ENCODE peak calls at places on chromosomes 1 and 21, in seven cellular contexts. One of them, this sample, is unnamed.

GRCh38 chr1:168453056-168453455 is 90.7 kb downstream of the XCL2 start:
- DNase-seq in HCT116: no peak
- DNase-seq in H1: no peak
- DNase-seq in SK-N-SH: no peak
- DNase-seq in HepG2: no peak
- DNase-seq in K562: no peak
- DNase-seq in GM12878: no peak
- DNase-seq in this sample: no peak

GRCh38 chr1:246317723-246318359 is 189.2 kb downstream of the SMYD3 start:
- DNase-seq in HCT116: no peak
- DNase-seq in H1: no peak
- DNase-seq in SK-N-SH: no peak
- DNase-seq in HepG2: no peak
- DNase-seq in K562: no peak
- DNase-seq in GM12878: no peak
- DNase-seq in this sample: no peak

GRCh38 chr21:43627527-43627926 is 31.8 kb downstream of the HSF2BP start:
- DNase-seq in HCT116: no peak
- DNase-seq in H1: no peak
- DNase-seq in SK-N-SH: no peak
- DNase-seq in HepG2: no peak
- DNase-seq in K562: no peak
- DNase-seq in GM12878: no peak
- DNase-seq in this sample: no peak

GRCh38 chr1:192575499-192576189 is at the start of gene RGS1:
- DNase-seq in HCT116: no peak
- DNase-seq in H1: no peak
- DNase-seq in SK-N-SH: no peak
- DNase-seq in HepG2: no peak
- DNase-seq in K562: no peak
- DNase-seq in GM12878: peak; percentile 97
- DNase-seq in this sample: no peak

GRCh38 chr1:155984341-155984740 is 6.0 kb upstream of the ARHGEF2 start:
- DNase-seq in HCT116: no peak
- DNase-seq in H1: no peak
- DNase-seq in SK-N-SH: no peak
- DNase-seq in HepG2: no peak
- DNase-seq in K562: no peak
- DNase-seq in GM12878: no peak
- DNase-seq in this sample: peak; percentile 46

GRCh38 chr1:20732071-20732587 is 374 bp downstream of the SH2D5 start:
- DNase-seq in HCT116: no peak
- DNase-seq in H1: peak; percentile 56
- DNase-seq in SK-N-SH: peak; percentile 96
- DNase-seq in HepG2: peak; percentile 25
- DNase-seq in K562: no peak
- DNase-seq in GM12878: no peak
- DNase-seq in this sample: no peak

GRCh38 chr1:178267646-178268094 is 173.8 kb downstream of the RASAL2 start:
- DNase-seq in HCT116: peak; percentile 7
- DNase-seq in H1: peak; percentile 51
- DNase-seq in SK-N-SH: no peak
- DNase-seq in HepG2: no peak
- DNase-seq in K562: no peak
- DNase-seq in GM12878: no peak
- DNase-seq in this sample: no peak

GRCh38 chr1:27339213-27339612 is 2.6 kb upstream of the SYTL1 start:
- DNase-seq in HCT116: no peak
- DNase-seq in H1: no peak
- DNase-seq in SK-N-SH: no peak
- DNase-seq in HepG2: no peak
- DNase-seq in K562: no peak
- DNase-seq in GM12878: no peak
- DNase-seq in this sample: no peak

GRCh38 chr1:49728377-49728776 is 295.4 kb downstream of the AGBL4 start:
- DNase-seq in HCT116: no peak
- DNase-seq in H1: no peak
- DNase-seq in SK-N-SH: no peak
- DNase-seq in HepG2: no peak
- DNase-seq in K562: no peak
- DNase-seq in GM12878: no peak
- DNase-seq in this sample: no peak

GRCh38 chr1:186375929-186376330 is 292 bp downstream of the ODR4 start:
- DNase-seq in HCT116: no peak
- DNase-seq in H1: no peak
- DNase-seq in SK-N-SH: no peak
- DNase-seq in HepG2: no peak
- DNase-seq in K562: no peak
- DNase-seq in GM12878: no peak
- DNase-seq in this sample: no peak

GRCh38 chr1:150619576-150620509 is 9.6 kb downstream of the ENSA start:
- DNase-seq in HCT116: no peak
- DNase-seq in H1: no peak
- DNase-seq in SK-N-SH: peak; percentile 46
- DNase-seq in HepG2: no peak
- DNase-seq in K562: no peak
- DNase-seq in GM12878: no peak
- DNase-seq in this sample: peak; percentile 40

GRCh38 chr1:212473729-212474128 is 41.0 kb downstream of the NENF start:
- DNase-seq in HCT116: no peak
- DNase-seq in H1: no peak
- DNase-seq in SK-N-SH: no peak
- DNase-seq in HepG2: no peak
- DNase-seq in K562: no peak
- DNase-seq in GM12878: no peak
- DNase-seq in this sample: no peak

GRCh38 chr21:45502006-45502345 is 40.3 kb downstream of the SLC19A1 start:
- DNase-seq in HCT116: no peak
- DNase-seq in H1: no peak
- DNase-seq in SK-N-SH: no peak
- DNase-seq in HepG2: no peak
- DNase-seq in K562: no peak
- DNase-seq in GM12878: no peak
- DNase-seq in this sample: no peak

GRCh38 chr1:58549231-58549958 is 2.9 kb upstream of the OMA1 start:
- DNase-seq in HCT116: no peak
- DNase-seq in H1: no peak
- DNase-seq in SK-N-SH: no peak
- DNase-seq in HepG2: no peak
- DNase-seq in K562: peak; percentile 15
- DNase-seq in GM12878: no peak
- DNase-seq in this sample: no peak

GRCh38 chr1:207620573-207620893 is 24.4 kb upstream of the CR1L start:
- DNase-seq in HCT116: no peak
- DNase-seq in H1: no peak
- DNase-seq in SK-N-SH: no peak
- DNase-seq in HepG2: no peak
- DNase-seq in K562: no peak
- DNase-seq in GM12878: no peak
- DNase-seq in this sample: no peak

GRCh38 chr1:55063562-55063942 is 24.2 kb downstream of the PCSK9 start:
- DNase-seq in HCT116: no peak
- DNase-seq in H1: no peak
- DNase-seq in SK-N-SH: no peak
- DNase-seq in HepG2: no peak
- DNase-seq in K562: no peak
- DNase-seq in GM12878: no peak
- DNase-seq in this sample: no peak

GRCh38 chr1:55064071-55064581 is 24.8 kb downstream of the PCSK9 start:
- DNase-seq in HCT116: no peak
- DNase-seq in H1: no peak
- DNase-seq in SK-N-SH: peak; percentile 61
- DNase-seq in HepG2: no peak
- DNase-seq in K562: no peak
- DNase-seq in GM12878: no peak
- DNase-seq in this sample: no peak

GRCh38 chr1:55062801-55063561 is 23.6 kb downstream of the PCSK9 start:
- DNase-seq in HCT116: no peak
- DNase-seq in H1: no peak
- DNase-seq in SK-N-SH: peak; percentile 18
- DNase-seq in HepG2: no peak
- DNase-seq in K562: no peak
- DNase-seq in GM12878: no peak
- DNase-seq in this sample: no peak

GRCh38 chr1:55065649-55066048 is 26.3 kb downstream of the PCSK9 start:
- DNase-seq in HCT116: no peak
- DNase-seq in H1: no peak
- DNase-seq in SK-N-SH: no peak
- DNase-seq in HepG2: no peak
- DNase-seq in K562: no peak
- DNase-seq in GM12878: no peak
- DNase-seq in this sample: no peak

GRCh38 chr1:55064861-55065263 is 25.5 kb downstream of the PCSK9 start:
- DNase-seq in HCT116: no peak
- DNase-seq in H1: no peak
- DNase-seq in SK-N-SH: no peak
- DNase-seq in HepG2: no peak
- DNase-seq in K562: no peak
- DNase-seq in GM12878: no peak
- DNase-seq in this sample: peak; percentile 61
- TF ChIP-seq JUND in HCT116: no peak
- TF ChIP-seq JUND in H1: no peak
- TF ChIP-seq JUND in SK-N-SH: no peak
- TF ChIP-seq JUND in HepG2: no peak
- TF ChIP-seq JUND in K562: no peak
- TF ChIP-seq JUND in GM12878: no peak
- TF ChIP-seq JUND in this sample: no peak

DNA sequence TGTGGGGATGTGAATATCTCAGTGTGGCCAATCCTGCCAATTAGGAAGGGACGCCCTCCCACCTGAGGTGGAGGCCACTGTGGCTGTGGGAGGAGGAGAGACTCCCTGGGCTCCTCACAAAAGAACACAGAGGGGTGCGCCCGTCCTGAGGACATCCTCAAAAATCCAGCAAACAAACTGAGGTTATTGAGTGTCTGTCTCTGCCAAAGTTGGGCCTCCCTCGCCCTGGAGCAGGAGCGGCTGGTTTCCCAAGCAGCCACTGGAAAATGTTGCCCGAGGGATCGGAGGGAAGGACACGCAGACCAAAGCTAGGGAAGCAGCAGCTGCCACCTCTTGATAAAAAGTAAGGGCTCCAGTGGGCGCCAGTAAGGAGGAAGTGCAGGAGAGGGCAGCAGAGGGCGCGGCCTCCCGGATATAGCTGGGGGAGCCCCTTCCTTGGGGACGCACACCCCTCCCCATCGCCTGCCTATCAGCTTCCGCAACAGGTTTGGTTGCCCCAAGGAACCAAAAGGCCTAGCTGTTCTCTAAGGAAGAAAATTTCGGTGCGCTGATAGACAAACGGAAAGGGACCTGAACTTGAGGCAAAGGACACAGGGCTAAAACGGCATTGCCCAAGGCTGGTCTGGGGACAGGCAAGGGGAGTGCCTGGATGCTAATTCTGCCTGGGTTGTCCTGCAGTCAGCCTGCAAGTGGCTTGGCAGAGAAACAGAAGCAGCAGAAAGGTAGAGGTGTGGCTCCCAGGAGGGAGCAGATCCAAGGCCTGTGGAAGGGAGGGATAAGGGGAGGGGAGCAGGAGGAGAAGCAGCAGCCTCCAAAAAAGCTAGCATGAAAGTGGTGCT is 1.7 kb upstream of the GRIK3 start:
- DNase-seq in HCT116: no peak
- DNase-seq in H1: no peak
- DNase-seq in SK-N-SH: peak; percentile 45
- DNase-seq in HepG2: no peak
- DNase-seq in K562: peak; percentile 52
- DNase-seq in GM12878: no peak
- DNase-seq in this sample: no peak
- TF ChIP-seq JUND in HCT116: no peak
- TF ChIP-seq JUND in H1: no peak
- TF ChIP-seq JUND in SK-N-SH: no peak
- TF ChIP-seq JUND in HepG2: no peak
- TF ChIP-seq JUND in K562: no peak
- TF ChIP-seq JUND in GM12878: no peak
- TF ChIP-seq JUND in this sample: no peak

DNA sequence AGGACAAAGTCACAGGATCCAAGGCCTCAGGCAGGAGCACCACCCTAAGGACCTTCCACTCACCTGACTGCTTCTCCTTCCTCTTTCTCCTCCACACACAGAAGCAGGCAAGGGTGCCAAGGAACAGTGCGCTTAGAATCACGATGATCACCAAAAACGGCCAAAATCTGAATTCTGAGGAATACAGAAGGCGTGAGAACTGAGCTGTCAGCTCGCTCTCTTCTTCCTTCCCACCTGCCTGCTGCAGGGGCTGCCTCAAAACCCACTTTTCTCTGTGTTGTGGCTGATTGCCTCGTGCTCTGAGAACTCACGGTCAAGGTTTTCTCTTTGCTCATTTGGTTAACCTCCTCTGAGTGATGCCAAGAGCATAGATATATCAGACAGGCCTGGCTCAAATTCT is 23.8 kb downstream of the CD244 start:
- DNase-seq in HCT116: no peak
- DNase-seq in H1: no peak
- DNase-seq in SK-N-SH: no peak
- DNase-seq in HepG2: no peak
- DNase-seq in K562: no peak
- DNase-seq in GM12878: no peak
- DNase-seq in this sample: no peak
- TF ChIP-seq JUND in HCT116: no peak
- TF ChIP-seq JUND in H1: no peak
- TF ChIP-seq JUND in SK-N-SH: no peak
- TF ChIP-seq JUND in HepG2: no peak
- TF ChIP-seq JUND in K562: no peak
- TF ChIP-seq JUND in GM12878: no peak
- TF ChIP-seq JUND in this sample: no peak

GRCh38 chr1:154857441-154858215 is 12.5 kb downstream of the KCNN3 start:
- DNase-seq in HCT116: no peak
- DNase-seq in H1: no peak
- DNase-seq in SK-N-SH: no peak
- DNase-seq in HepG2: no peak
- DNase-seq in K562: no peak
- DNase-seq in GM12878: no peak
- DNase-seq in this sample: no peak

GRCh38 chr1:154855186-154855585 is 14.9 kb downstream of the KCNN3 start:
- DNase-seq in HCT116: no peak
- DNase-seq in H1: no peak
- DNase-seq in SK-N-SH: no peak
- DNase-seq in HepG2: no peak
- DNase-seq in K562: no peak
- DNase-seq in GM12878: no peak
- DNase-seq in this sample: no peak

GRCh38 chr1:154856049-154856448 is 14.0 kb downstream of the KCNN3 start:
- DNase-seq in HCT116: no peak
- DNase-seq in H1: no peak
- DNase-seq in SK-N-SH: peak; percentile 56
- DNase-seq in HepG2: no peak
- DNase-seq in K562: no peak
- DNase-seq in GM12878: no peak
- DNase-seq in this sample: no peak

GRCh38 chr1:154856544-154856943 is 13.5 kb downstream of the KCNN3 start:
- DNase-seq in HCT116: no peak
- DNase-seq in H1: no peak
- DNase-seq in SK-N-SH: no peak
- DNase-seq in HepG2: no peak
- DNase-seq in K562: no peak
- DNase-seq in GM12878: no peak
- DNase-seq in this sample: no peak

DNA sequence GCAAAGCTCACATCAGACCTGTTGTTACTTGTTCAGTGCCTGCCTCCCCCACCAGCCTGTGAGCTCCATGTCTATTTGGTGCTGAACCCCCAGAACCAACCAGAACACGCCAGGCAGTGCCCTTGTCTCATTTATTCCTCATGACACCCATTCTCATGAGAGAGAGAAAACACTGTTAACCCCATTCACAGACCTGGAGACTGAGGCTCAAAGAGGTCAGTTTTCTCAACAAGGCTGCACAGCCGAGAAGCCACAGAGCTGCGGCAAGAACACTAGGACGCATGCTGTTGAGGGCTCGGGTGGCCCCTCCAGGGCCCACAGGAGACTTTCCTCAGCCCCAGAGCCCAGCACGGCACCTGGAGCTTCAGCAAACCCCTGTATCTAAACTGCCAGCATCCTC is 13.1 kb downstream of the KCNN3 start:
- DNase-seq in HCT116: no peak
- DNase-seq in H1: no peak
- DNase-seq in SK-N-SH: no peak
- DNase-seq in HepG2: no peak
- DNase-seq in K562: no peak
- DNase-seq in GM12878: no peak
- DNase-seq in this sample: no peak
- TF ChIP-seq JUND in HCT116: no peak
- TF ChIP-seq JUND in H1: no peak
- TF ChIP-seq JUND in SK-N-SH: no peak
- TF ChIP-seq JUND in HepG2: no peak
- TF ChIP-seq JUND in K562: no peak
- TF ChIP-seq JUND in GM12878: no peak
- TF ChIP-seq JUND in this sample: no peak

This sample was measured in T47D.